ENCODE peak calls at places on chromosomes 16 and 17, in ten cellular contexts. Z is adrenal gland; G is thoracic aorta; C is aorta; D is OCI-LY7; Q is heart left ventricle; F is brain microvascular endothelial cell; M is MM.1S; H is CD8-positive, alpha-beta T cell; R is Panc1. U is an unnamed sample.

GRCh38 chr17:28527181-28527681 is 21.1 kb downstream of the FOXN1 start:
- DNase-seq in Z (no peak), G (no peak), C (no peak), D (no peak), Q (no peak), F (no peak), M (no peak), H (no peak), R (no peak), U (no peak)

GRCh38 chr16:86010680-86011141 is 111.7 kb downstream of the IRF8 start:
- DNase-seq in Z (no peak), G (no peak), C (peak; percentile 39), D (no peak), Q (no peak), F (no peak), M (no peak), H (no peak), R (no peak), U (no peak)

GRCh38 chr16:74700206-74701040 is at the start of gene MLKL:
- DNase-seq in Z (peak; percentile 58), G (peak; percentile 29), C (peak; percentile 89), D (peak; percentile 53), Q (peak; percentile 56), F (peak; percentile 16), M (peak; percentile 35), H (peak; percentile 64), R (no peak), U (peak; percentile 43)

GRCh38 chr16:3023415-3023668 is 400 bp downstream of the HCFC1R1 start:
- DNase-seq in Z (peak; percentile 65), G (peak; percentile 48), C (no peak), D (no peak), Q (peak; percentile 57), F (peak; percentile 54), M (peak; percentile 12), H (no peak), R (peak; percentile 87), U (peak; percentile 22)

GRCh38 chr16:73053379-73054130 is 5.6 kb upstream of the ZFHX3 start:
- DNase-seq in Z (peak; percentile 43), G (no peak), C (no peak), D (no peak), Q (no peak), F (peak; percentile 73), M (no peak), H (no peak), R (no peak), U (no peak)

GRCh38 chr17:7803981-7804380 is 30.0 kb upstream of the KDM6B start:
- DNase-seq in Z (no peak), G (no peak), C (no peak), D (no peak), Q (no peak), F (no peak), M (no peak), H (no peak), R (no peak), U (no peak)

GRCh38 chr17:65218261-65218660 is 81.1 kb downstream of the RGS9 start:
- DNase-seq in Z (no peak), G (no peak), C (no peak), D (no peak), Q (no peak), F (no peak), M (no peak), H (no peak), R (no peak), U (no peak)

GRCh38 chr16:49051626-49052025 is 230.0 kb downstream of the CBLN1 start:
- DNase-seq in Z (no peak), G (no peak), C (no peak), D (no peak), Q (no peak), F (no peak), M (no peak), H (no peak), R (no peak), U (no peak)

DNA sequence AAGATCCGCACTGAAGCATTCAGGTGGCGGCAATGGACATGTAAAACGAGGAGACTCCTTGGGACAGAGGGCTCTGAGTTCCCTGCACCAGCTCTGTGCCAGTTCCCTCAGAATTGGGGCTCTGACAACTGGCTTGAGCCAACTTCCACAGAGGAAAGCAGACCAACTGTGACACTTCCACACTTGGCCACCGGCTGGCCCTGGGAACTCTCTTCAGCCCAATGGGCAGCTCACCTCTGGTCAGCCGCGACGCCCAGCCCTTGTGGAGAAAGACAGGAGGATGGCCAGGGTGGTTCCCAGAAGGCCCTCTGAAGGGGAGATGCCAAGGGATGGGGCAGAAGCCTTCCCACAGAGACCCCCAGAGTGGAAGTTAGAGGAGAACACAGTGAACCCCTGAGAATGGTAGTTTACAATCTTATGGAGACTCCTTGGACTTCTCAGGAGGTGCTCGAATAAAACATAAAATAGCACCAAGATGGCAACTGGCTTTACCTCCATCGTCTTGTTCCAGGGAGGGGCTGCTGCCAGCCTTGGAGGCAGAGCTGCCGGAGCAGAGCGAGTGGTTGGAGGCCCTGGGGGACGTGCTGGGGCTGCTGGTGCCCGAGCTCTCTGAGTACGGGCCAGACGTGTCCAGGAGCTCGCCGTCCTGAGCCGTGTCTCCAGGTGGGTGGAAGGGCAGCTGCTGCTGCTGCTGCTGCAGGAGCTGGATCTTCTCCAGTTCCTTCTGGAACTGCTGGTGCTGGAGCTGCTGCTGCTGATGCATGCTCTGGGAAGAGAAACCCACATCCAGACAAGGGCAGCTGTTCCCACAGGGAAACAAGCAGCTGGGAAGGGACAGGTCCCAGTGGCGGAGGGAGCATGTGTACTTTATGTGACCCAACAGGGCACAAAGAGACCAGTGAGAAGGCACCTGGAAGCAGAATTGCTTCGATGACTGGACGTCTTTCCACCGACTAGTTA is 35.0 kb upstream of the ICAM2 start:
- DNase-seq in Z (no peak), G (no peak), C (no peak), D (no peak), Q (no peak), F (no peak), M (no peak), H (no peak), R (no peak), U (no peak)
- H3K4me3 ChIP-seq in Z (no peak overlapping the region), G (no peak overlapping the region), C (no peak overlapping the region), D (no peak overlapping the region), Q (no peak overlapping the region), F (no peak overlapping the region), M (no peak overlapping the region), H (no peak overlapping the region), R (no peak overlapping the region), U (no peak overlapping the region)

GRCh38 chr17:40564195-40564882 is 933 bp downstream of the CCR7 start:
- DNase-seq in Z (no peak), G (no peak), C (peak; percentile 69), D (no peak), Q (no peak), F (no peak), M (no peak), H (peak; percentile 53), R (no peak), U (no peak)
- H3K27ac ChIP-seq in Z (no peak overlapping the region), G (no peak overlapping the region), C (no peak overlapping the region), D (no peak overlapping the region), Q (no peak overlapping the region), F (no peak overlapping the region), M (no peak overlapping the region), H (peak overlapping the region; percentile 96), R (no peak overlapping the region), U (peak overlapping the region; percentile 99)

GRCh38 chr16:17244865-17245264 is 225.9 kb downstream of the XYLT1 start:
- DNase-seq in Z (no peak), G (no peak), C (no peak), D (no peak), Q (no peak), F (no peak), M (peak; percentile 51), H (no peak), R (no peak), U (no peak)

GRCh38 chr16:17245727-17246576 is 224.8 kb downstream of the XYLT1 start:
- DNase-seq in Z (no peak), G (no peak), C (no peak), D (no peak), Q (no peak), F (no peak), M (no peak), H (no peak), R (no peak), U (no peak)

GRCh38 chr16:17238285-17239028 is 232.3 kb downstream of the XYLT1 start:
- DNase-seq in Z (no peak), G (no peak), C (no peak), D (no peak), Q (no peak), F (no peak), M (no peak), H (no peak), R (no peak), U (no peak)

GRCh38 chr16:17237350-17237944 is 233.3 kb downstream of the XYLT1 start:
- DNase-seq in Z (no peak), G (no peak), C (no peak), D (no peak), Q (no peak), F (no peak), M (no peak), H (no peak), R (no peak), U (no peak)

GRCh38 chr16:17241264-17241835 is 229.4 kb downstream of the XYLT1 start:
- DNase-seq in Z (no peak), G (no peak), C (no peak), D (no peak), Q (no peak), F (no peak), M (no peak), H (no peak), R (no peak), U (no peak)
- H3K36me3 ChIP-seq in Z (no peaks in the 10 kb centered on the region), G (no peaks in the 10 kb centered on the region), C (no peaks in the 10 kb centered on the region), D (peaks cover 15% of the 10 kb centered on the region), Q (no peaks in the 10 kb centered on the region), F (no peaks in the 10 kb centered on the region), M (no peaks in the 10 kb centered on the region), H (no peaks in the 10 kb centered on the region), R (no peaks in the 10 kb centered on the region), U (no peaks in the 10 kb centered on the region)

GRCh38 chr17:43907425-43907981 is at the start of gene MPP2:
- DNase-seq in Z (peak; percentile 57), G (no peak), C (peak; percentile 93), D (peak; percentile 68), Q (peak; percentile 74), F (peak; percentile 35), M (no peak), H (peak; percentile 61), R (no peak), U (peak; percentile 72)

GRCh38 chr17:43905400-43905984 is 1.8 kb downstream of the MPP2 start:
- DNase-seq in Z (no peak), G (no peak), C (no peak), D (no peak), Q (no peak), F (no peak), M (no peak), H (no peak), R (no peak), U (no peak)

GRCh38 chr17:43906951-43907424 is 348 bp downstream of the MPP2 start:
- DNase-seq in Z (no peak), G (no peak), C (no peak), D (no peak), Q (no peak), F (no peak), M (no peak), H (no peak), R (no peak), U (peak; percentile 18)

GRCh38 chr17:43908111-43908721 is 880 bp upstream of the MPP2 start:
- DNase-seq in Z (no peak), G (peak; percentile 40), C (peak; percentile 90), D (peak; percentile 48), Q (peak; percentile 74), F (peak; percentile 51), M (no peak), H (peak; percentile 48), R (no peak), U (peak; percentile 59)

GRCh38 chr17:43905985-43906852 is 1.1 kb downstream of the MPP2 start:
- DNase-seq in Z (peak; percentile 54), G (peak; percentile 71), C (peak; percentile 96), D (no peak), Q (peak; percentile 74), F (peak; percentile 16), M (no peak), H (peak; percentile 50), R (no peak), U (no peak)
- H3K4me3 ChIP-seq in Z (peak overlapping the region; percentile 63), G (peak overlapping the region; percentile 88), C (peak overlapping the region; percentile 77), D (no peak overlapping the region), Q (peak overlapping the region; percentile 75), F (peak overlapping the region; percentile 56), M (no peak overlapping the region), H (peak overlapping the region; percentile 67), R (peak overlapping the region; percentile 34), U (peak overlapping the region; percentile 78)

U was measured in naive thymus-derived CD4-positive, alpha-beta T cell.